ENCODE peak calls at places on chromosomes 7 and 10, in five cellular contexts. M is natural killer cell, Q is RWPE1, S is HFFc6, B is endodermal cell. K is an unnamed sample.
A peak's percentile ranks its signal among the peaks of the same experiment; 100 is the strongest.

GRCh38 chr7:157425761-157426160 is 89.0 kb downstream of the DNAJB6 start:
- DNase-seq in S (no peak), Q (no peak), M (no peak), B (no peak), K (no peak)

GRCh38 chr7:99794585-99795502 is 10.9 kb upstream of the CYP3A4 start:
- DNase-seq in Q (no peak), M (no peak), S (no peak), B (no peak), K (no peak)

GRCh38 chr7:6015917-6016652 is 7.0 kb downstream of the AIMP2 start:
- DNase-seq in B (no peak), Q (peak; percentile 20), M (no peak), S (peak; percentile 52), K (peak; percentile 60)

GRCh38 chr10:48976208-48976607 is 36.6 kb upstream of the LRRC18 start:
- DNase-seq in S (peak; percentile 19), B (peak; percentile 71), Q (peak; percentile 4), M (no peak), K (peak; percentile 58)

GRCh38 chr7:82435769-82436168 is 7.8 kb downstream of the CACNA2D1 start:
- DNase-seq in S (no peak), Q (no peak), M (no peak), B (no peak), K (no peak)

GRCh38 chr10:86678999-86679792 is 10.9 kb downstream of the LDB3 start:
- DNase-seq in Q (no peak), B (no peak), M (no peak), S (no peak), K (no peak)

GRCh38 chr10:47457826-47458225 is 26.1 kb downstream of the ANXA8 start:
- DNase-seq in S (no peak), B (no peak), M (no peak), Q (no peak), K (no peak)

GRCh38 chr10:110834622-110835219 is 37.0 kb upstream of the PDCD4 start:
- DNase-seq in Q (no peak), M (no peak), S (no peak), B (peak; percentile 75), K (no peak)

GRCh38 chr7:71937840-71938371 is 474.2 kb downstream of the CALN1 start:
- DNase-seq in Q (no peak), S (no peak), M (no peak), B (no peak), K (no peak)

GRCh38 chr10:101351017-101351416 is 2.9 kb upstream of the BTRC start:
- DNase-seq in M (no peak), Q (no peak), B (no peak), S (no peak), K (no peak)

GRCh38 chr10:48543445-48543844 is 61.4 kb downstream of the ARHGAP22 start:
- DNase-seq in S (no peak), M (no peak), Q (no peak), B (peak; percentile 45), K (no peak)

GRCh38 chr7:133344275-133344674 is 91.4 kb downstream of the EXOC4 start:
- DNase-seq in M (no peak), S (peak; percentile 8), B (no peak), Q (peak; percentile 8), K (peak; percentile 6)
- TF ChIP-seq CTCF in M (no peak), S (peak; percentile 79), B (peak; percentile 77), Q (peak; percentile 40), K (peak; percentile 40)

DNA sequence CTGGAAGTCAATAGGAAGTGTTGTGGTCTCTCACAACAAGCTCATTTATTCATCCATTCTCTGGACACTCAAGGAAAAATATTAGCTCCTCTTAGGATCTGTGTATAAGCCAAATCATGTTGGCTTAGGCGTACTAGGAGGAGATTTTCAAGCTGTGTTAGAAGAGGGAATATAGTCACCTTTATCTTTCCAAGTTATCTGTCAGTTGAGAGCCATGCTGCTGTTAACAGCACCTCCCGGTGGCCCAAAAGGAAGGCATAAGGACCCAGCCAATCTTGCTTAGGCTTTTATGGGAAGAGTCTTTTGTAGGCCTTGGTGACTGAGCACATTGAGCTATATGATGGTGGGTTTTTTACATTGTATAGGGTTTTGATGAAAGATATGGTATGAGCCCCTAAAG is 220.0 kb downstream of the LRMDA start:
- DNase-seq in B (peak; percentile 75), M (no peak), Q (no peak), S (no peak), K (peak; percentile 31)
- TF ChIP-seq CTCF in B (peak; percentile 80), M (no peak), Q (no peak), S (no peak), K (no peak)

GRCh38 chr10:129840196-129840590 is 123.9 kb downstream of the EBF3 start:
- DNase-seq in S (no peak), B (no peak), M (no peak), Q (no peak), K (no peak)
- TF ChIP-seq CTCF in S (no peak), B (no peak), M (no peak), Q (no peak), K (no peak)

GRCh38 chr10:123270221-123270620 is 116.0 kb downstream of the BUB3 start:
- DNase-seq in S (peak; percentile 21), Q (no peak), B (peak; percentile 3), M (no peak), K (peak; percentile 13)

GRCh38 chr10:123274513-123275182 is 120.4 kb downstream of the BUB3 start:
- DNase-seq in M (no peak), S (no peak), Q (no peak), B (peak; percentile 43), K (no peak)

GRCh38 chr10:123269675-123270074 is 115.5 kb downstream of the BUB3 start:
- DNase-seq in B (no peak), Q (no peak), S (no peak), M (no peak), K (no peak)

GRCh38 chr10:123270806-123271205 is 116.6 kb downstream of the BUB3 start:
- DNase-seq in B (peak; percentile 11), S (no peak), M (no peak), Q (no peak), K (no peak)

GRCh38 chr10:123272171-123272570 is 118.0 kb downstream of the BUB3 start:
- DNase-seq in S (no peak), Q (no peak), B (peak; percentile 32), M (no peak), K (peak; percentile 12)
- TF ChIP-seq CTCF in S (peak; percentile 27), Q (no peak), B (peak; percentile 62), M (no peak), K (no peak)

GRCh38 chr10:44262551-44263251 is 122.2 kb downstream of the CXCL12 start:
- DNase-seq in S (no peak), M (no peak), B (no peak), Q (no peak), K (no peak)

GRCh38 chr10:44261296-44261695 is 123.6 kb downstream of the CXCL12 start:
- DNase-seq in M (no peak), B (no peak), Q (no peak), S (no peak), K (no peak)

GRCh38 chr10:44261710-44262455 is 123.0 kb downstream of the CXCL12 start:
- DNase-seq in S (peak; percentile 38), B (no peak), Q (no peak), M (no peak), K (no peak)

GRCh38 chr10:44264244-44264643 is 120.7 kb downstream of the CXCL12 start:
- DNase-seq in B (no peak), M (no peak), Q (no peak), S (no peak), K (no peak)

GRCh38 chr10:44263771-44264170 is 121.1 kb downstream of the CXCL12 start:
- DNase-seq in B (no peak), Q (no peak), M (no peak), S (no peak), K (no peak)
- TF ChIP-seq CTCF in B (no peak), Q (no peak), M (no peak), S (no peak), K (no peak)

GRCh38 chr7:80410081-80410480 is 101.8 kb downstream of the GNAT3 start:
- DNase-seq in S (peak; percentile 27), M (no peak), B (no peak), Q (peak; percentile 4), K (no peak)
- TF ChIP-seq CTCF in S (no peak), M (no peak), B (no peak), Q (no peak), K (no peak)

GRCh38 chr7:139683137-139683871 is 94.5 kb downstream of the HIPK2 start:
- DNase-seq in S (peak; percentile 11), M (no peak), B (no peak), Q (no peak), K (no peak)
- TF ChIP-seq CTCF in S (no peak), M (no peak), B (no peak), Q (no peak), K (no peak)

GRCh38 chr10:7529638-7530037 is 118.8 kb upstream of the SFMBT2 start:
- DNase-seq in Q (peak; percentile 13), M (no peak), B (peak; percentile 83), S (no peak), K (peak; percentile 56)
- TF ChIP-seq CTCF in Q (no peak), M (no peak), B (peak; percentile 78), S (no peak), K (peak; percentile 59)

GRCh38 chr10:22087365-22087738 is 83.8 kb upstream of the DNAJC1 start:
- DNase-seq in B (no peak), Q (no peak), M (no peak), S (no peak), K (no peak)
- TF ChIP-seq CTCF in B (no peak), Q (no peak), M (no peak), S (no peak), K (no peak)